ENCODE peak calls at places on chromosomes 5 and 9, in four cellular contexts. One of them, this sample, is unnamed.

GRCh38 chr5:136174021-136174659 is 18.8 kb downstream of the SMIM32 start:
- DNase-seq in NCI-H2029 treated with DMSO at 0.1 percent for 48 hours: peak; percentile 33
- DNase-seq in uterus: no peak
- DNase-seq in stimulated activated CD4-positive, alpha-beta T cell treated with anti-CD3 and anti-CD28 coated beads, Interleukin-12 subunit alpha, Interleukin-12 subunit beta, amount 100 ng/mL, for 24 hours: no peak
- DNase-seq in this sample: peak; percentile 55

GRCh38 chr9:34659592-34660253 is 2.7 kb downstream of the CCL27 start:
- DNase-seq in NCI-H2029 treated with DMSO at 0.1 percent for 48 hours: no peak
- DNase-seq in uterus: no peak
- DNase-seq in stimulated activated CD4-positive, alpha-beta T cell treated with anti-CD3 and anti-CD28 coated beads, Interleukin-12 subunit alpha, Interleukin-12 subunit beta, amount 100 ng/mL, for 24 hours: no peak
- DNase-seq in this sample: no peak

GRCh38 chr9:86355814-86356213 is 1.6 kb upstream of the TUT7 start:
- DNase-seq in NCI-H2029 treated with DMSO at 0.1 percent for 48 hours: no peak
- DNase-seq in uterus: no peak
- DNase-seq in stimulated activated CD4-positive, alpha-beta T cell treated with anti-CD3 and anti-CD28 coated beads, Interleukin-12 subunit alpha, Interleukin-12 subunit beta, amount 100 ng/mL, for 24 hours: no peak
- DNase-seq in this sample: no peak

GRCh38 chr5:160926428-160926827 is 74.4 kb upstream of the ATP10B start:
- DNase-seq in NCI-H2029 treated with DMSO at 0.1 percent for 48 hours: peak; percentile 97
- DNase-seq in uterus: peak; percentile 30
- DNase-seq in stimulated activated CD4-positive, alpha-beta T cell treated with anti-CD3 and anti-CD28 coated beads, Interleukin-12 subunit alpha, Interleukin-12 subunit beta, amount 100 ng/mL, for 24 hours: no peak
- DNase-seq in this sample: no peak

GRCh38 chr9:136671646-136672430 is 9.1 kb downstream of the EGFL7 start:
- DNase-seq in NCI-H2029 treated with DMSO at 0.1 percent for 48 hours: no peak
- DNase-seq in uterus: no peak
- DNase-seq in stimulated activated CD4-positive, alpha-beta T cell treated with anti-CD3 and anti-CD28 coated beads, Interleukin-12 subunit alpha, Interleukin-12 subunit beta, amount 100 ng/mL, for 24 hours: no peak
- DNase-seq in this sample: peak; percentile 80

GRCh38 chr5:96968074-96968473 is 32.2 kb downstream of the LNPEP start:
- DNase-seq in NCI-H2029 treated with DMSO at 0.1 percent for 48 hours: no peak
- DNase-seq in uterus: no peak
- DNase-seq in stimulated activated CD4-positive, alpha-beta T cell treated with anti-CD3 and anti-CD28 coated beads, Interleukin-12 subunit alpha, Interleukin-12 subunit beta, amount 100 ng/mL, for 24 hours: no peak
- DNase-seq in this sample: no peak

GRCh38 chr9:88745281-88746001 is 210.5 kb downstream of the NXNL2 start:
- DNase-seq in NCI-H2029 treated with DMSO at 0.1 percent for 48 hours: no peak
- DNase-seq in uterus: peak; percentile 76
- DNase-seq in stimulated activated CD4-positive, alpha-beta T cell treated with anti-CD3 and anti-CD28 coated beads, Interleukin-12 subunit alpha, Interleukin-12 subunit beta, amount 100 ng/mL, for 24 hours: no peak
- DNase-seq in this sample: no peak

GRCh38 chr5:14351086-14351661 is 208.0 kb downstream of the TRIO start:
- DNase-seq in NCI-H2029 treated with DMSO at 0.1 percent for 48 hours: no peak
- DNase-seq in uterus: no peak
- DNase-seq in stimulated activated CD4-positive, alpha-beta T cell treated with anti-CD3 and anti-CD28 coated beads, Interleukin-12 subunit alpha, Interleukin-12 subunit beta, amount 100 ng/mL, for 24 hours: no peak
- DNase-seq in this sample: no peak

GRCh38 chr5:111752426-111752965 is 4.5 kb downstream of the NREP start:
- DNase-seq in NCI-H2029 treated with DMSO at 0.1 percent for 48 hours: no peak
- DNase-seq in uterus: no peak
- DNase-seq in stimulated activated CD4-positive, alpha-beta T cell treated with anti-CD3 and anti-CD28 coated beads, Interleukin-12 subunit alpha, Interleukin-12 subunit beta, amount 100 ng/mL, for 24 hours: no peak
- DNase-seq in this sample: no peak

This sample was measured in HEK293T.